ENCODE peak calls at places on chromosomes 6 and 20, in eight cellular contexts. O, Y, M, G, R, S, X and V are unnamed samples.

GRCh38 chr6:35177586-35177985 is 36.2 kb upstream of the SCUBE3 start:
- DNase-seq in O (no peak), Y (no peak), M (no peak), G (peak), R (no peak), S (no peak), X (no peak), V (no peak)

GRCh38 chr6:17093692-17094091 is 8.2 kb upstream of the STMND1 start:
- DNase-seq in O (no peak), Y (no peak), M (no peak), G (peak), R (no peak), S (no peak), X (peak), V (no peak)

GRCh38 chr6:161128680-161129196 is 137.2 kb downstream of the MAP3K4 start:
- DNase-seq in O (no peak), Y (no peak), M (no peak), G (peak), R (no peak), S (no peak), X (peak), V (no peak)

GRCh38 chr20:24970030-24970553 is 21.0 kb downstream of the CST7 start:
- DNase-seq in O (peak), Y (no peak), M (no peak), G (no peak), R (no peak), S (no peak), X (no peak), V (no peak)

GRCh38 chr20:14406495-14406894 is 69.1 kb upstream of the FLRT3 start:
- DNase-seq in O (no peak), Y (no peak), M (no peak), G (peak), R (peak), S (no peak), X (peak), V (no peak)

GRCh38 chr20:48531505-48531904 is 296.3 kb downstream of the PREX1 start:
- DNase-seq in O (no peak), Y (no peak), M (no peak), G (no peak), R (no peak), S (no peak), X (no peak), V (no peak)

GRCh38 chr6:139754898-139755754 is 380.7 kb upstream of the CITED2 start:
- DNase-seq in O (no peak), Y (no peak), M (no peak), G (no peak), R (no peak), S (no peak), X (no peak), V (no peak)

GRCh38 chr6:71391126-71391525 is 102.5 kb downstream of the OGFRL1 start:
- DNase-seq in O (no peak), Y (no peak), M (no peak), G (no peak), R (no peak), S (no peak), X (no peak), V (no peak)

GRCh38 chr6:127851197-127851596 is 49.7 kb downstream of the THEMIS start:
- DNase-seq in O (no peak), Y (no peak), M (no peak), G (no peak), R (no peak), S (no peak), X (no peak), V (no peak)

GRCh38 chr20:828987-829386 is 4.5 kb upstream of the FAM110A start:
- DNase-seq in O (peak), Y (no peak), M (no peak), G (no peak), R (no peak), S (no peak), X (no peak), V (no peak)

GRCh38 chr6:169807699-169808607 is 56.5 kb downstream of the ERMARD start:
- DNase-seq in O (no peak), Y (no peak), M (no peak), G (no peak), R (no peak), S (no peak), X (no peak), V (no peak)

GRCh38 chr20:1894471-1894950 is 696 bp upstream of the SIRPA start:
- DNase-seq in O (peak), Y (peak), M (no peak), G (no peak), R (no peak), S (no peak), X (no peak), V (no peak)

GRCh38 chr20:36275011-36275410 is 31.1 kb upstream of the DLGAP4 start:
- DNase-seq in O (peak), Y (no peak), M (no peak), G (no peak), R (no peak), S (no peak), X (no peak), V (no peak)

GRCh38 chr20:63969851-63970713 is at the start of gene ZNF512B:
- DNase-seq in O (peak), Y (peak), M (peak), G (peak), R (peak), S (peak), X (no peak), V (peak)

GRCh38 chr6:45378324-45378926 is 691 bp upstream of the SUPT3H start:
- DNase-seq in O (no peak), Y (no peak), M (no peak), G (no peak), R (peak), S (peak), X (no peak), V (no peak)

GRCh38 chr6:75372884-75373283 is 88.3 kb upstream of the TMEM30A start:
- DNase-seq in O (no peak), Y (no peak), M (no peak), G (no peak), R (no peak), S (no peak), X (no peak), V (no peak)

GRCh38 chr20:32575227-32575581 is 9.9 kb downstream of the NOL4L start:
- DNase-seq in O (no peak), Y (no peak), M (no peak), G (no peak), R (no peak), S (no peak), X (no peak), V (no peak)

GRCh38 chr6:116280161-116280959 is 630 bp upstream of the TSPYL1 start:
- DNase-seq in O (no peak), Y (no peak), M (no peak), G (peak), R (no peak), S (peak), X (no peak), V (no peak)

GRCh38 chr6:44219053-44219814 is 2.5 kb downstream of the MYMX start:
- DNase-seq in O (peak), Y (peak), M (no peak), G (peak), R (no peak), S (peak), X (peak), V (peak)

GRCh38 chr20:59792300-59792699 is 141.1 kb downstream of the SYCP2 start:
- DNase-seq in O (no peak), Y (no peak), M (no peak), G (no peak), R (no peak), S (no peak), X (no peak), V (no peak)

GRCh38 chr6:167538746-167539145 is 213.9 kb downstream of the TTLL2 start:
- DNase-seq in O (no peak), Y (no peak), M (no peak), G (no peak), R (no peak), S (no peak), X (no peak), V (no peak)

GRCh38 chr20:40941023-40941655 is 87.5 kb upstream of the TOP1 start:
- DNase-seq in O (no peak), Y (no peak), M (no peak), G (no peak), R (no peak), S (no peak), X (no peak), V (no peak)

GRCh38 chr6:38167598-38167997 is 348.1 kb downstream of the ZFAND3 start:
- DNase-seq in O (peak), Y (no peak), M (no peak), G (no peak), R (no peak), S (no peak), X (no peak), V (no peak)